ENCODE peak calls at places on chromosomes 13 and 19, in nine cellular contexts. One of them, this sample, is unnamed.

GRCh38 chr13:21576424-21576823 is 27.5 kb downstream of the MICU2 start:
- DNase-seq in T-helper 9 cell: no peak
- DNase-seq in NCI-H1436: no peak
- DNase-seq in LHCN-M2: peak; percentile 91
- DNase-seq in HEK293T: no peak
- DNase-seq in activated CD8-positive, alpha-beta memory T cell treated with anti-CD3 and anti-CD28 coated beads for 1 hour: no peak
- DNase-seq in activated naive CD8-positive, alpha-beta T cell treated with anti-CD3 and anti-CD28 coated beads, Interleukin-2, amount 50 U/mL, for 24 hours: no peak
- DNase-seq in HT-29: no peak
- DNase-seq in pancreas: no peak
- DNase-seq in this sample: no peak

GRCh38 chr13:24381539-24382265 is 72.3 kb downstream of the C1QTNF9 start:
- DNase-seq in LHCN-M2: peak; percentile 76
- DNase-seq in T-helper 9 cell: no peak
- DNase-seq in HT-29: no peak
- DNase-seq in activated naive CD8-positive, alpha-beta T cell treated with anti-CD3 and anti-CD28 coated beads, Interleukin-2, amount 50 U/mL, for 24 hours: peak; percentile 6
- DNase-seq in NCI-H1436: no peak
- DNase-seq in activated CD8-positive, alpha-beta memory T cell treated with anti-CD3 and anti-CD28 coated beads for 1 hour: no peak
- DNase-seq in HEK293T: no peak
- DNase-seq in pancreas: no peak
- DNase-seq in this sample: no peak

GRCh38 chr19:50717891-50718254 is 1.7 kb downstream of the SHANK1 start:
- DNase-seq in LHCN-M2: no peak
- DNase-seq in NCI-H1436: no peak
- DNase-seq in activated CD8-positive, alpha-beta memory T cell treated with anti-CD3 and anti-CD28 coated beads for 1 hour: no peak
- DNase-seq in HT-29: no peak
- DNase-seq in pancreas: no peak
- DNase-seq in HEK293T: no peak
- DNase-seq in activated naive CD8-positive, alpha-beta T cell treated with anti-CD3 and anti-CD28 coated beads, Interleukin-2, amount 50 U/mL, for 24 hours: no peak
- DNase-seq in T-helper 9 cell: no peak
- DNase-seq in this sample: no peak

GRCh38 chr13:65943024-65943423 is 1287.1 kb downstream of the PCDH9 start:
- DNase-seq in HT-29: no peak
- DNase-seq in activated naive CD8-positive, alpha-beta T cell treated with anti-CD3 and anti-CD28 coated beads, Interleukin-2, amount 50 U/mL, for 24 hours: no peak
- DNase-seq in LHCN-M2: no peak
- DNase-seq in T-helper 9 cell: no peak
- DNase-seq in activated CD8-positive, alpha-beta memory T cell treated with anti-CD3 and anti-CD28 coated beads for 1 hour: no peak
- DNase-seq in HEK293T: no peak
- DNase-seq in NCI-H1436: no peak
- DNase-seq in pancreas: no peak
- DNase-seq in this sample: no peak

GRCh38 chr19:7874080-7874856 is at the start of gene PRR36:
- DNase-seq in HT-29: peak; percentile 62
- DNase-seq in T-helper 9 cell: no peak
- DNase-seq in HEK293T: peak; percentile 61
- DNase-seq in LHCN-M2: no peak
- DNase-seq in activated naive CD8-positive, alpha-beta T cell treated with anti-CD3 and anti-CD28 coated beads, Interleukin-2, amount 50 U/mL, for 24 hours: no peak
- DNase-seq in NCI-H1436: peak; percentile 92
- DNase-seq in pancreas: peak; percentile 74
- DNase-seq in activated CD8-positive, alpha-beta memory T cell treated with anti-CD3 and anti-CD28 coated beads for 1 hour: no peak
- DNase-seq in this sample: no peak

GRCh38 chr13:43333176-43333575 is 309.8 kb downstream of the DNAJC15 start:
- DNase-seq in HEK293T: no peak
- DNase-seq in activated CD8-positive, alpha-beta memory T cell treated with anti-CD3 and anti-CD28 coated beads for 1 hour: no peak
- DNase-seq in activated naive CD8-positive, alpha-beta T cell treated with anti-CD3 and anti-CD28 coated beads, Interleukin-2, amount 50 U/mL, for 24 hours: no peak
- DNase-seq in T-helper 9 cell: no peak
- DNase-seq in LHCN-M2: no peak
- DNase-seq in NCI-H1436: no peak
- DNase-seq in HT-29: no peak
- DNase-seq in pancreas: no peak
- DNase-seq in this sample: no peak

GRCh38 chr13:20814224-20814910 is 40.6 kb upstream of the EEF1AKMT1 start:
- DNase-seq in T-helper 9 cell: no peak
- DNase-seq in HEK293T: peak; percentile 25
- DNase-seq in HT-29: no peak
- DNase-seq in LHCN-M2: peak; percentile 95
- DNase-seq in NCI-H1436: no peak
- DNase-seq in pancreas: peak; percentile 79
- DNase-seq in activated naive CD8-positive, alpha-beta T cell treated with anti-CD3 and anti-CD28 coated beads, Interleukin-2, amount 50 U/mL, for 24 hours: no peak
- DNase-seq in activated CD8-positive, alpha-beta memory T cell treated with anti-CD3 and anti-CD28 coated beads for 1 hour: no peak
- DNase-seq in this sample: peak; percentile 87

GRCh38 chr13:32791545-32792172 is 205.4 kb downstream of the PDS5B start:
- DNase-seq in activated naive CD8-positive, alpha-beta T cell treated with anti-CD3 and anti-CD28 coated beads, Interleukin-2, amount 50 U/mL, for 24 hours: peak; percentile 26
- DNase-seq in HEK293T: no peak
- DNase-seq in LHCN-M2: no peak
- DNase-seq in activated CD8-positive, alpha-beta memory T cell treated with anti-CD3 and anti-CD28 coated beads for 1 hour: no peak
- DNase-seq in T-helper 9 cell: no peak
- DNase-seq in NCI-H1436: no peak
- DNase-seq in HT-29: peak; percentile 66
- DNase-seq in pancreas: no peak
- DNase-seq in this sample: no peak

GRCh38 chr19:44847144-44848035 is 1.3 kb downstream of the NECTIN2 start:
- DNase-seq in LHCN-M2: peak; percentile 31
- DNase-seq in HT-29: peak; percentile 96
- DNase-seq in activated CD8-positive, alpha-beta memory T cell treated with anti-CD3 and anti-CD28 coated beads for 1 hour: no peak
- DNase-seq in activated naive CD8-positive, alpha-beta T cell treated with anti-CD3 and anti-CD28 coated beads, Interleukin-2, amount 50 U/mL, for 24 hours: no peak
- DNase-seq in pancreas: peak; percentile 78
- DNase-seq in HEK293T: no peak
- DNase-seq in NCI-H1436: no peak
- DNase-seq in T-helper 9 cell: peak; percentile 13
- DNase-seq in this sample: peak; percentile 78

GRCh38 chr19:3507371-3508120 is 1.4 kb downstream of the FZR1 start:
- DNase-seq in T-helper 9 cell: peak; percentile 39
- DNase-seq in HEK293T: no peak
- DNase-seq in NCI-H1436: no peak
- DNase-seq in LHCN-M2: no peak
- DNase-seq in pancreas: peak; percentile 48
- DNase-seq in activated naive CD8-positive, alpha-beta T cell treated with anti-CD3 and anti-CD28 coated beads, Interleukin-2, amount 50 U/mL, for 24 hours: peak; percentile 25
- DNase-seq in activated CD8-positive, alpha-beta memory T cell treated with anti-CD3 and anti-CD28 coated beads for 1 hour: no peak
- DNase-seq in HT-29: no peak
- DNase-seq in this sample: no peak

GRCh38 chr19:3276341-3276799 is 51.9 kb downstream of the CELF5 start:
- DNase-seq in activated CD8-positive, alpha-beta memory T cell treated with anti-CD3 and anti-CD28 coated beads for 1 hour: peak; percentile 21
- DNase-seq in LHCN-M2: no peak
- DNase-seq in T-helper 9 cell: peak; percentile 44
- DNase-seq in pancreas: peak; percentile 50
- DNase-seq in HT-29: peak; percentile 61
- DNase-seq in activated naive CD8-positive, alpha-beta T cell treated with anti-CD3 and anti-CD28 coated beads, Interleukin-2, amount 50 U/mL, for 24 hours: peak; percentile 44
- DNase-seq in HEK293T: peak; percentile 72
- DNase-seq in NCI-H1436: peak; percentile 93
- DNase-seq in this sample: peak; percentile 58

GRCh38 chr19:46426506-46427162 is 2.1 kb downstream of the PNMA8C start:
- DNase-seq in activated naive CD8-positive, alpha-beta T cell treated with anti-CD3 and anti-CD28 coated beads, Interleukin-2, amount 50 U/mL, for 24 hours: peak; percentile 65
- DNase-seq in T-helper 9 cell: no peak
- DNase-seq in pancreas: peak; percentile 77
- DNase-seq in HT-29: no peak
- DNase-seq in HEK293T: no peak
- DNase-seq in activated CD8-positive, alpha-beta memory T cell treated with anti-CD3 and anti-CD28 coated beads for 1 hour: no peak
- DNase-seq in NCI-H1436: peak; percentile 86
- DNase-seq in LHCN-M2: peak; percentile 69
- DNase-seq in this sample: no peak

GRCh38 chr19:14106840-14107239 is 10.7 kb downstream of the PRKACA start:
- DNase-seq in LHCN-M2: no peak
- DNase-seq in HEK293T: no peak
- DNase-seq in pancreas: no peak
- DNase-seq in NCI-H1436: no peak
- DNase-seq in T-helper 9 cell: no peak
- DNase-seq in activated naive CD8-positive, alpha-beta T cell treated with anti-CD3 and anti-CD28 coated beads, Interleukin-2, amount 50 U/mL, for 24 hours: no peak
- DNase-seq in activated CD8-positive, alpha-beta memory T cell treated with anti-CD3 and anti-CD28 coated beads for 1 hour: no peak
- DNase-seq in HT-29: no peak
- DNase-seq in this sample: no peak

GRCh38 chr13:44629465-44630183 is 53.5 kb upstream of the TSC22D1 start:
- DNase-seq in HT-29: no peak
- DNase-seq in pancreas: no peak
- DNase-seq in activated CD8-positive, alpha-beta memory T cell treated with anti-CD3 and anti-CD28 coated beads for 1 hour: no peak
- DNase-seq in HEK293T: no peak
- DNase-seq in LHCN-M2: no peak
- DNase-seq in T-helper 9 cell: no peak
- DNase-seq in NCI-H1436: no peak
- DNase-seq in activated naive CD8-positive, alpha-beta T cell treated with anti-CD3 and anti-CD28 coated beads, Interleukin-2, amount 50 U/mL, for 24 hours: no peak
- DNase-seq in this sample: no peak

GRCh38 chr13:80586356-80586755 is 245.4 kb upstream of the SPRY2 start:
- DNase-seq in activated naive CD8-positive, alpha-beta T cell treated with anti-CD3 and anti-CD28 coated beads, Interleukin-2, amount 50 U/mL, for 24 hours: no peak
- DNase-seq in HEK293T: no peak
- DNase-seq in NCI-H1436: no peak
- DNase-seq in T-helper 9 cell: no peak
- DNase-seq in HT-29: no peak
- DNase-seq in activated CD8-positive, alpha-beta memory T cell treated with anti-CD3 and anti-CD28 coated beads for 1 hour: no peak
- DNase-seq in pancreas: no peak
- DNase-seq in LHCN-M2: peak; percentile 15
- DNase-seq in this sample: no peak

GRCh38 chr13:62356977-62357376 is 941.3 kb upstream of the PCDH20 start:
- DNase-seq in activated CD8-positive, alpha-beta memory T cell treated with anti-CD3 and anti-CD28 coated beads for 1 hour: no peak
- DNase-seq in T-helper 9 cell: no peak
- DNase-seq in HT-29: no peak
- DNase-seq in HEK293T: no peak
- DNase-seq in NCI-H1436: no peak
- DNase-seq in LHCN-M2: no peak
- DNase-seq in activated naive CD8-positive, alpha-beta T cell treated with anti-CD3 and anti-CD28 coated beads, Interleukin-2, amount 50 U/mL, for 24 hours: no peak
- DNase-seq in pancreas: no peak
- DNase-seq in this sample: no peak

GRCh38 chr19:1363599-1363998 is 20.1 kb upstream of the NDUFS7 start:
- DNase-seq in HT-29: no peak
- DNase-seq in NCI-H1436: no peak
- DNase-seq in T-helper 9 cell: no peak
- DNase-seq in LHCN-M2: no peak
- DNase-seq in activated naive CD8-positive, alpha-beta T cell treated with anti-CD3 and anti-CD28 coated beads, Interleukin-2, amount 50 U/mL, for 24 hours: no peak
- DNase-seq in HEK293T: no peak
- DNase-seq in activated CD8-positive, alpha-beta memory T cell treated with anti-CD3 and anti-CD28 coated beads for 1 hour: no peak
- DNase-seq in pancreas: no peak
- DNase-seq in this sample: no peak

GRCh38 chr19:5778402-5778801 is 6.1 kb downstream of the PRR22 start:
- DNase-seq in activated naive CD8-positive, alpha-beta T cell treated with anti-CD3 and anti-CD28 coated beads, Interleukin-2, amount 50 U/mL, for 24 hours: no peak
- DNase-seq in activated CD8-positive, alpha-beta memory T cell treated with anti-CD3 and anti-CD28 coated beads for 1 hour: no peak
- DNase-seq in HT-29: no peak
- DNase-seq in NCI-H1436: no peak
- DNase-seq in LHCN-M2: no peak
- DNase-seq in HEK293T: no peak
- DNase-seq in T-helper 9 cell: no peak
- DNase-seq in pancreas: no peak
- DNase-seq in this sample: no peak

This sample was measured in ureter.